ENCODE peak calls at places on chromosomes 6 and 20, in five cellular contexts. U, E, O, D and M are unnamed samples. For H3K4me1 and H3K27me3, the result is how much of the 10 kb centered on the place peaks cover.

GRCh38 chr6:45478235-45478634 is 100.5 kb upstream of the SUPT3H start:
- DNase-seq in U (no peak), O (peak), E (no peak), D (no peak), M (no peak)

GRCh38 chr6:154474636-154475428 is 35.7 kb downstream of the CNKSR3 start:
- DNase-seq in D (no peak), O (peak), U (no peak), E (no peak), M (no peak)

GRCh38 chr20:43323592-43323991 is 133.9 kb upstream of the PTPRT start:
- DNase-seq in D (no peak), E (no peak), O (no peak), U (no peak), M (no peak)

GRCh38 chr20:1326031-1326930 is 2.7 kb downstream of the SDCBP2 start:
- DNase-seq in O (peak), U (peak), D (no peak), E (no peak), M (no peak)

GRCh38 chr6:52149076-52149475 is 37.1 kb upstream of the IL17A start:
- DNase-seq in D (no peak), E (no peak), O (no peak), U (no peak), M (no peak)

GRCh38 chr6:97288188-97288587 is 5.2 kb upstream of the MMS22L start:
- DNase-seq in U (no peak), E (no peak), O (peak), D (no peak), M (no peak)

GRCh38 chr20:17643531-17644188 is 38.4 kb downstream of the RRBP1 start:
- DNase-seq in E (no peak), O (no peak), D (no peak), U (peak), M (no peak)

GRCh38 chr20:23585808-23586734 is 17.8 kb upstream of the CST9L start:
- DNase-seq in O (no peak), U (no peak), D (no peak), E (no peak), M (no peak)

GRCh38 chr6:21596379-21597242 is 3.1 kb downstream of the SOX4 start:
- DNase-seq in U (peak), E (peak), O (peak), D (peak), M (peak)

GRCh38 chr20:11847827-11848226 is 69.9 kb upstream of the BTBD3 start:
- DNase-seq in D (no peak), U (no peak), E (no peak), O (no peak), M (no peak)

GRCh38 chr6:80522556-80522955 is 416.1 kb downstream of the BCKDHB start:
- DNase-seq in U (no peak), D (no peak), E (no peak), O (no peak), M (no peak)

GRCh38 chr6:169320013-169320412 is 66.4 kb upstream of the THBS2 start:
- DNase-seq in D (no peak), U (no peak), O (no peak), E (no peak), M (no peak)

GRCh38 chr20:36824142-36824940 is 50.8 kb upstream of the DSN1 start:
- DNase-seq in D (no peak), E (no peak), U (no peak), O (no peak), M (no peak)

DNA sequence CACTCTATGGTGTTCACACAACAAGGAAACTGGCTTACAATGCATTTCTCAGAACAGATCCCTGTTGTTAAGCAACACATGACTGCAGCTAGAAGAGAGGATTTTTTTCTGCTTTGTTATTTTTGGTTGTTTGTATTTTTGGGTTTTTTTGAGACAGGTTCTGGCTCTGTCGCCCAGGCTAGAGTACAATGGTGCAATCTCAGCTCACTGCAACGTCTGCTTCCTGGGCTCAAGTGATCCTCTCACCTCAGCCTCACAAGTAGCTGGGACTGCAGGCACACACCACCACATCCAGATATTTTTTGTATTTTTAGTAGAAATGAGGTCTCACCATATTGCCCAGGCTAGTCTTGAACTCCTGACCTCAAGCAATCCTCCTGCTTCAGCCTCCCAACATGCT is 12.7 kb downstream of the CD24 start:
- DNase-seq in O (no peak), E (no peak), D (no peak), U (no peak), M (no peak)
- H3K4me1 ChIP-seq in O (under half), E (under half), D (under half), U (under half), M (under half)

DNA sequence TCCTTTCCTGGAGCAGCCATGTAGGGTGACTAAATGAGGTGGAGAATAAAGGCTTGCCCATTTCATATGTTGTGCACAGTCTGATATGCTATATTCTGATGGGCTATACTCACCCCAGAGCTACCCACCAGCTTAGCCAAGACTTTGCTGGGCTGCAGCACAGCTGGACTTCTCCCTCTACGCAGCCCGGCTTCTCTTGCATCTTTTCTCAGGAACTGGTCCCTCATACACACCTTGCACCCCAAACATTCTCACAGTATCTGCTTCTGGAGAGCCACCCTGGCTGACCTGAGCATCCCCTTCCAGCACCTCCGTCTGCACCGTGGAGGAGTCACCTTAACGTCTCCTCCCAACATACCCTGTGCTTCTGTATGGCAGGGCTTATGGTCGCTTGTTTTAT is 150.8 kb upstream of the PMEPA1 start:
- DNase-seq in U (no peak), D (no peak), O (no peak), E (no peak), M (no peak)
- H3K27me3 ChIP-seq in U (under half), D (under half), O (under half), E (under half), M (under half)

DNA sequence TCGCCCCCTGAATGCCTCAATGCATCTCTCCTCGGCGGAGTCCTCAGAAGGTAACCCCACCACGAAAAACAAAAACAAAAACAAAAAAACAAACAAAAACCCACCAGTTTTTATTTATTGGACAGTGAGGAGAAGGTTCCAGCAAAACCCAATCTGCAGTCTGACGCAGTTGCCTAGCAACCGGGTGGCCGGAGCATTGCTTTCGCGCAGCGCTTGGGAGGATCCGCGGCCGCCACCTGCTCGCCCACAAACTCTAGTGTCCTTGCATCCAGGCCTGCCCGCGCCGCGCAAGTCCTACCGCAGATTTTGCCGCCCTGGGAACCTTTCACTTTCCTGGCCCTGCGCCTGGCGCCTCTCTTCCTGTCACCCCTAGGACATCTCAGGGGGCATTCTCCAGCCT is 17.6 kb downstream of the TFAP2B start:
- DNase-seq in U (no peak), D (no peak), E (no peak), O (no peak), M (no peak)
- H3K4me3 ChIP-seq in U (no peak), D (no peak), E (no peak), O (no peak), M (no peak)

GRCh38 chr20:57470212-57470522 is 54.8 kb downstream of the CTCFL start:
- DNase-seq in D (no peak), E (no peak), U (no peak), O (no peak), M (no peak)
- H3K4me1 ChIP-seq in D (under half), E (under half), U (under half), O (under half), M (under half)

GRCh38 chr20:56634735-56635422 is 5.8 kb downstream of the TFAP2C start:
- DNase-seq in O (no peak), D (no peak), U (no peak), E (no peak), M (no peak)

GRCh38 chr20:56631990-56632327 is 2.9 kb downstream of the TFAP2C start:
- DNase-seq in O (peak), D (no peak), E (no peak), U (no peak), M (no peak)

GRCh38 chr20:56634307-56634706 is 5.2 kb downstream of the TFAP2C start:
- DNase-seq in D (no peak), O (no peak), U (no peak), E (no peak), M (no peak)

GRCh38 chr20:56637576-56637975 is 8.5 kb downstream of the TFAP2C start:
- DNase-seq in U (no peak), O (no peak), D (no peak), E (no peak), M (no peak)

DNA sequence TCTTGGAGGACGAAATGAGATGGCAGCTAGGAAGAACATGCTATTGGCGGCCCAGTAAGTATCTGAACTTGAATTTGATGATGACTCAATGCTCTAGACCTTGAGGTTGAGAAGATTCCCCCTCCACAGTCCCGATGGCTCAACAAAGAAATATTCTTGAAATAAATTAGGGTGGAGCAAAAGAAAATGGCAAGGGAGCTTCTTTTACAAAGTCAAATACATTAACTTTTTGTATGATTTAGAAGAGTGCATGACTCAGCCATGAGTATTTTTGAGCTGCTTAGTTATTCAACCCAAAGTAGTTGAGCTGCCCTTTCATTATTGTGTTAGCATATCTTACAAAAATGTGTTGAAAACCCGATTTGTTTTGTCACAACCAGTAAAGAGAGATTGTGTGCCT is 7.6 kb downstream of the TFAP2C start:
- DNase-seq in E (no peak), D (no peak), O (peak), U (no peak), M (no peak)
- H3K27me3 ChIP-seq in E (under half), D (half or more), O (under half), U (under half), M (under half)

DNA sequence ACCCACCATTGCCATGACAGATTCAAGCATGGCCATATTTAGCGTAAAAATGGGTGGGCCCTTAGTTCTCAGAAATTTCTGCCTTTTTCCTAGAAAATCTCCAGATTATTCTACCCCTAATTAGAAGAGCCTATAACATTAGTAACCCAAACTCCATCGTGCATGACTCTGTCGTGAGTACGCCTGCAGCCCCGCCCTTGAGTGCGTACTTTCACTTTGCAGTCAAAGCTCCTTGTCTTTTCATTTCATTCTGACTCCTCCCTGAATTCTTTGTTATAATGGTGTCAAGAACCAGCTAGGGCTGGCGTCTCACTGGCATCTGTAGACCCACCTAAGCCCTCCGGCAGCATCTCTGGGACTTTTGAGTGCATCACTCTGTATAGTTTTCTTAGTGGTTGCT is 61.6 kb upstream of the NOX3 start:
- DNase-seq in O (no peak), E (no peak), D (no peak), U (no peak), M (no peak)
- H3K4me3 ChIP-seq in O (no peak), E (no peak), D (no peak), U (no peak), M (no peak)

GRCh38 chr6:151891524-151891923 is 84.0 kb downstream of the ESR1 start:
- DNase-seq in D (no peak), O (no peak), U (no peak), E (no peak), M (no peak)
- H3K4me1 ChIP-seq in D (under half), O (under half), U (under half), E (under half), M (under half)

DNA sequence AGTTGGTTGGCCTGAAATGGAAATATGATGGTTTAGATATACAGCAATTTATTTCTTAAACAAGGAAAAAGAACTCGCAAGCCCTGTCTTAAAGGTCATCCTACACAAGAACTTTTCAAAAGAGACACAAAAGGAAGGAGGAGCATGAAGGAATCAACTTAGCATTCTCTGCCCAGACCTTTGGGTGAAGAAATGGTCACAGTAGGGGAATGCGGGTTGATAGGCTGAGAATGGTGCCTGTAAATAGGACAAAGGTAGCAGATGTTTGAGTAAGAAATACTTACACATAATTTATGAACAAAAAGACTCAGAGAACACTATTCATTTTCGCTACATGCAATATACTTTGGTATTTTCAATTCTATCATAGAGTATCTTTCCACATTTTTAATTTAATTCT is 15.0 kb downstream of the ADGRF5 start:
- DNase-seq in U (no peak), O (no peak), E (no peak), D (no peak), M (no peak)
- H3K27me3 ChIP-seq in U (under half), O (under half), E (under half), D (under half), M (under half)

DNA sequence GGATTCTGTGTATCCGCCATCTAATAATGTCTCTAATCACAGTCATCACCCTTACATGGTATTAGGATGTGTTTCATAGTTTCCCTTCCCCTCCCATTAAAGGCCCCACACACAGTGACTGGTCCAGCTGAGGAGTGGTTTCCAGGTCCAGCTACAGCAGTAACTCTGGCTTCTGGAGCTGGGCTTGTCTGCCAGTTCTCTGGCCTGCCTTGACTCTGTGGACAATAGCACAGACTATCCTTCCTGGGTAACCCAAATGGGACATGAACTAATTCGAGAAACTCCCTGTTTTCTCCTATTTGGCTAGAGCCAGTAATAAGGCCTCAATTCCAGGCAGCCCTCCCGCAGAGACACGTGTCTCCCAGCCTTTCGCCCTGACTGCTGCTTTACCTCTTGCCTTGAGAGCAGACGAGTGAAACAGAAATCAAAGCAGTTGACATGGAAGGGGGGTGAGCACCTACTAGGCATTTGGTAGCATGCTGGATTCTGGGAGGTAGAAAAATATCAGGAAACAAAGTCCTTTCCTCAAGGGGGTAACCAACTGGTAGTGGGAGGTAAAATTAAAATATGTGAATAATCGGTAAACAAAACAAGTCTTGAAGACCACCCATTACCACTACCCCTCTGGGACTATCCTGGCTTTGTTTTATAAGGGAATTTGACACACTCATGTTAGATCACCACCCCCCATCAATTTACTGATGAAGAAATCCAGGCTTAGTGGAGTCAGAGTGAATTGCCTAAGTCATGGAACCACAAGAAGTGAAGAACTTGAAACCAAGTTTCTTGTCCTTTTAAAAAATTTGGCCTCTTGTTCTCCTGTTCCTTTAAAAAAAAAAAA is 1.2 kb downstream of the TRAF3IP2 start:
- DNase-seq in D (peak), O (peak), U (peak), E (no peak), M (no peak)
- H3K4me3 ChIP-seq in D (peak), O (peak), U (peak), E (peak), M (no peak)